ENCODE peak calls at places on chromosomes 13 and 19, in eight cellular contexts. Z is uterus; T is CD8-positive, alpha-beta T cell; N is A549; A is fibroblast of lung; Y is lung; P is mammary epithelial cell; X is body of pancreas. S is an unnamed sample. For H3K4me1, the result is how much of the 10 kb centered on the place peaks cover.

GRCh38 chr19:10510301-10510802 is 6.9 kb downstream of the S1PR5 start:
- DNase-seq in Z (no peak), T (peak), N (no peak), A (no peak), Y (no peak), P (peak), X (no peak), S (no peak)

GRCh38 chr19:17889609-17890214 is 18.0 kb downstream of the SLC5A5 start:
- DNase-seq in Z (no peak), T (no peak), N (no peak), A (peak), Y (no peak), P (peak), X (peak), S (no peak)

GRCh38 chr19:39038098-39038497 is 5.7 kb upstream of the FBXO27 start:
- DNase-seq in Z (peak), T (no peak), N (peak), A (peak), Y (peak), P (peak), X (peak), S (no peak)

GRCh38 chr13:113144255-113144629 is 14.2 kb upstream of the PROZ start:
- DNase-seq in Z (no peak), T (no peak), N (no peak), A (no peak), Y (no peak), P (no peak), X (no peak), S (no peak)

GRCh38 chr13:93286047-93286446 is 59.4 kb downstream of the GPC6 start:
- DNase-seq in Z (no peak), T (no peak), N (no peak), A (no peak), Y (no peak), P (peak), X (no peak), S (no peak)

GRCh38 chr13:20414475-20415287 is 111.0 kb downstream of the CRYL1 start:
- DNase-seq in Z (no peak), T (no peak), N (no peak), A (no peak), Y (no peak), P (no peak), X (no peak), S (no peak)

GRCh38 chr13:99991806-99992242 is 10.2 kb downstream of the ZIC2 start:
- DNase-seq in Z (no peak), T (no peak), N (no peak), A (no peak), Y (no peak), P (no peak), X (no peak), S (no peak)

GRCh38 chr19:9362905-9363304 is at the start of gene ZNF177:
- DNase-seq in Z (no peak), T (no peak), N (no peak), A (peak), Y (no peak), P (no peak), X (no peak), S (no peak)

GRCh38 chr13:53005631-53006030 is 23.0 kb upstream of the OLFM4 start:
- DNase-seq in Z (no peak), T (no peak), N (no peak), A (no peak), Y (no peak), P (no peak), X (no peak), S (no peak)

GRCh38 chr13:27976362-27977177 is 7.5 kb upstream of the CDX2 start:
- DNase-seq in Z (no peak), T (no peak), N (no peak), A (no peak), Y (no peak), P (no peak), X (peak), S (no peak)

GRCh38 chr19:18674616-18675015 is 8.9 kb upstream of the CRTC1 start:
- DNase-seq in Z (no peak), T (no peak), N (no peak), A (peak), Y (no peak), P (peak), X (no peak), S (no peak)

GRCh38 chr13:51848674-51849073 is 3.7 kb upstream of the TMEM272 start:
- DNase-seq in Z (no peak), T (no peak), N (no peak), A (peak), Y (no peak), P (no peak), X (no peak), S (no peak)

GRCh38 chr19:11560404-11560988 is 1.5 kb upstream of the ELOF1 start:
- DNase-seq in Z (no peak), T (peak), N (peak), A (peak), Y (peak), P (peak), X (peak), S (no peak)

GRCh38 chr13:47211106-47211505 is 314.3 kb upstream of the HTR2A start:
- DNase-seq in Z (no peak), T (no peak), N (no peak), A (peak), Y (no peak), P (peak), X (no peak), S (no peak)

GRCh38 chr19:1097810-1098176 is 2.6 kb upstream of the POLR2E start:
- DNase-seq in Z (no peak), T (no peak), N (peak), A (no peak), Y (no peak), P (no peak), X (no peak), S (no peak)

GRCh38 chr19:1455336-1456120 is 5.6 kb downstream of the APC2 start:
- DNase-seq in Z (no peak), T (no peak), N (peak), A (no peak), Y (peak), P (peak), X (peak), S (no peak)

DNA sequence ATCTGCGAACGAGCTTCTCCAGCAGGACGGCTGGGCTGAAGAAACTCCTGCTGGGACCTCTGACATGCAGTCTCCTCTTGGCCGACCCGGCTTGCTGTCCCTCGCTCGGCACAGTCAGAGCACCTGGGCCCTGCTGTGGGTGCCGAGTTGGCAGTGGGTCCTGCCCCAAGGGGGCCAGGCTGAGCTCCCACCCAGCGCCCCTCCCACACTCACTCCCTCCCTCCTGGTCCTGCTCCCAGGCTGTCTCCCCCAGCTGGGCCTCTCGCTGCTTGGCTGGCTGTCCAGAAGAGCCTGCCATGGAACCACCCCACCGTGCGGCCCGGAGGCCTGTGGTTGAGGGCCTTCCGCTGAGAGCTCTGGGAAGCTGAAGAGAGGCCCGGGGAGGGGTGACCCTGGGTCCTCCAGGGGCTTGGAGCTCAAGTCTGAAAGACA is 6.0 kb downstream of the AKT2 start:
- DNase-seq in Z (peak), T (no peak), N (no peak), A (peak), Y (no peak), P (no peak), X (peak), S (peak)
- H3K4me1 ChIP-seq in Z (half or more), T (half or more), N (under half), A (under half), Y (under half), P (under half), X (half or more), S (under half)

DNA sequence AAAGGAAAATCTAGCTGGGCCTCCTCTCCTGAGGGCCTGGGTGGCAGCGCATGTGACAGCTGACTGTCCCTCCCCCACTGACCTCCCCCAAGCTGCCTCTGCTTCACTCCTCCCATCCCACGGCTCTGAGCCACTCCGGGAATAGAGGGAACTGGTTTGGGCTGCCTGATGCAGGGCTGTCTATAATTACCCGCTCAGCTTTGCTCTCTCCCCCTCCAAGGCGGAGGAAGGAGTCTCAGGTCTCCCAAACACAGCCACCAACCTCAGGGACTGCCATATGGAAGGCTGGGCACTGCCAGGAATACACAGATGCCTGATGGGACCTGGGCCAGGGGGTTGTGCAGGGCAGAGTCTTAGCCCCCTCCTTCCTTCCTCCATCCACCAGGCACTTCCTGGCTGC is 7.8 kb downstream of the NAPA start:
- DNase-seq in Z (no peak), T (no peak), N (no peak), A (no peak), Y (no peak), P (no peak), X (peak), S (no peak)
- H3K4me1 ChIP-seq in Z (half or more), T (under half), N (under half), A (under half), Y (under half), P (under half), X (half or more), S (under half)

GRCh38 chr13:40586886-40587285 is 79.6 kb downstream of the FOXO1 start:
- DNase-seq in Z (no peak), T (no peak), N (no peak), A (no peak), Y (no peak), P (no peak), X (no peak), S (no peak)
- H3K4me1 ChIP-seq in Z (under half), T (half or more), N (under half), A (under half), Y (under half), P (under half), X (half or more), S (half or more)

GRCh38 chr19:5334366-5334739 is 6.3 kb downstream of the PTPRS start:
- DNase-seq in Z (no peak), T (no peak), N (no peak), A (no peak), Y (no peak), P (no peak), X (no peak), S (no peak)
- H3K4me1 ChIP-seq in Z (under half), T (under half), N (under half), A (under half), Y (under half), P (under half), X (under half), S (under half)

GRCh38 chr19:49766007-49766937 is 529 bp upstream of the AP2A1 start:
- DNase-seq in Z (peak), T (peak), N (peak), A (peak), Y (peak), P (peak), X (peak), S (peak)
- H3K4me1 ChIP-seq in Z (under half), T (under half), N (under half), A (under half), Y (under half), P (under half), X (under half), S (under half)

GRCh38 chr19:16200776-16201391 is 3.2 kb downstream of the AP1M1 start:
- DNase-seq in Z (no peak), T (no peak), N (no peak), A (no peak), Y (no peak), P (no peak), X (no peak), S (no peak)
- H3K4me1 ChIP-seq in Z (under half), T (half or more), N (under half), A (under half), Y (under half), P (under half), X (under half), S (under half)

GRCh38 chr19:41304706-41305483 is 5.1 kb upstream of the CCDC97 start:
- DNase-seq in Z (no peak), T (no peak), N (no peak), A (no peak), Y (no peak), P (no peak), X (no peak), S (no peak)
- H3K4me1 ChIP-seq in Z (under half), T (half or more), N (under half), A (under half), Y (under half), P (under half), X (under half), S (under half)

DNA sequence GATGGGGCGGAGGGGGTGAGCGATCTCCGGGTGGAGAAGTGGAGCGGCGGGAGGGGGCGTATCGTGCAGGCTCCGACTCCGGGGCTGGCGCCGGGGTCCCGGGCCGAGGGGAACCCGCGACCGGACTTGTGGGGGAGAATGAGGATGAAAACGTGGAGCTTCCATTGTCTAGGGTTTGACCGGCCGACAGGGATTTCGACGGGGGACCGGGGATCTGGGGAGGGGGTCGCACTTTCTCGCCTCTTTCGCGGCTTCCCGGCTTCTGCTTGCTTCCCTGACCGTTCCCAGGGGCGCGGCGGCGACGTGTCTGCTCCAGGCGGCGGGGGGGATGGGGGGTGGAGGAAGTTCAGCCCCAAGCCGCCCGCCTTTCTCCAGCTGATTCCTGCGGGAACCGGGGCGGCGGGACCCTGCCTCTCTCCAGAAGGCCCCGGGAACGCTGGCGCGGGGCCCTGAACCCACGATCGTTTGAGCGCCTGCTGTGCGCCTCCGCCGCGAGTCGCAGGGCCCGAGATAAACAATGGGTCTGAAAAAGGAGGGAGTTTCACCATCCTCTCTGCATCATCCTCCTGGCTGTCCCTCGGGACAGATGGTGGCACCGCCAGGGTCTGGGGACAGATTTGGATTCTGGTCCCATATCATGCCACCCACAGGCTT is 790 bp downstream of the TPM4 start:
- DNase-seq in Z (no peak), T (no peak), N (no peak), A (no peak), Y (no peak), P (peak), X (peak), S (peak)
- H3K4me1 ChIP-seq in Z (under half), T (half or more), N (half or more), A (under half), Y (under half), P (under half), X (under half), S (under half)

DNA sequence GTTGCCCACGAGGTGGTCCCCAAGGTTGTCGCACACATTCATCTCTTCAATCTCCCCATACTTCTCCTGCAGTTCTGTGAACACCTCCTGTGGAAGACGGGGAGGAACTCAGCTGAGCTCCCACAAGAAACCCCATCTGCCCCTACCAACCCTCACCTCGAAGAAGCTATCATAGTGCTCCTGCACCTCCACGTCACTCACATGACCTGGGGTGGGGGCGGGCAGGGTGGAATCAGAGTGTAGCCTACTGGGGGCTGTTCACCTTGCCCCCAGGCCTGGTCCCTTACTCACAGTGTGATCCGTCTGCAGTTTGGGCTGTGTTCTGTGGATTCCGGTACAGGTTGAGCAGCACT is 907 bp downstream of the U2AF1L4 start:
- DNase-seq in Z (no peak), T (no peak), N (no peak), A (no peak), Y (no peak), P (no peak), X (no peak), S (no peak)
- H3K4me1 ChIP-seq in Z (under half), T (half or more), N (under half), A (under half), Y (under half), P (under half), X (under half), S (under half)